ENCODE peak calls at places on chromosomes 3 and 15, in five cellular contexts. D, F, P, U and J are unnamed samples.

GRCh38 chr3:39178553-39178952 is 13.8 kb downstream of the XIRP1 start:
- DNase-seq in P (no peak), D (no peak), U (no peak), F (no peak), J (no peak)

GRCh38 chr15:62928996-62929350 is 113.6 kb upstream of the TPM1 start:
- DNase-seq in U (no peak), F (no peak), P (no peak), D (no peak), J (no peak)

GRCh38 chr3:120615863-120616599 is 19.9 kb downstream of the NDUFB4 start:
- DNase-seq in D (no peak), U (no peak), F (no peak), P (peak; percentile 13), J (no peak)

GRCh38 chr3:13133471-13133981 is 60.3 kb upstream of the IQSEC1 start:
- DNase-seq in P (no peak), F (no peak), U (peak; percentile 51), D (no peak), J (no peak)

GRCh38 chr15:95304116-95304873 is 1026.2 kb upstream of the NR2F2 start:
- DNase-seq in P (no peak), D (peak; percentile 22), U (no peak), F (no peak), J (no peak)

GRCh38 chr3:41209646-41210045 is 10.3 kb downstream of the CTNNB1 start:
- DNase-seq in P (no peak), F (no peak), D (no peak), U (no peak), J (no peak)

GRCh38 chr15:82165948-82166376 is 96.6 kb downstream of the EFL1 start:
- DNase-seq in D (no peak), P (no peak), U (no peak), F (no peak), J (no peak)

GRCh38 chr3:32215185-32215584 is 23.3 kb upstream of the CMTM8 start:
- DNase-seq in U (no peak), P (no peak), F (no peak), D (no peak), J (no peak)

GRCh38 chr3:118842147-118842863 is 192.3 kb downstream of the IGSF11 start:
- DNase-seq in P (peak; percentile 54), F (no peak), D (peak; percentile 10), U (no peak), J (no peak)

GRCh38 chr15:41561777-41562145 is 2.7 kb downstream of the TYRO3 start:
- DNase-seq in D (no peak), P (peak; percentile 67), U (no peak), F (no peak), J (no peak)

GRCh38 chr15:78947506-78947905 is 2.7 kb upstream of the CTSH start:
- DNase-seq in P (no peak), U (no peak), D (no peak), F (no peak), J (no peak)

GRCh38 chr3:150945226-150945625 is 27.3 kb downstream of the CLRN1 start:
- DNase-seq in F (no peak), D (no peak), P (no peak), U (no peak), J (no peak)

GRCh38 chr3:14351617-14352001 is 50.8 kb upstream of the SLC6A6 start:
- DNase-seq in U (no peak), P (no peak), D (no peak), F (no peak), J (no peak)

GRCh38 chr3:162718697-162719096 is 1222.1 kb downstream of the OTOL1 start:
- DNase-seq in P (no peak), D (no peak), F (no peak), U (no peak), J (no peak)

GRCh38 chr15:90203922-90204321 is 2.8 kb downstream of the SEMA4B start:
- DNase-seq in D (no peak), P (no peak), F (no peak), U (peak; percentile 65), J (no peak)

GRCh38 chr3:52816654-52817053 is 13.8 kb downstream of the ITIH4 start:
- DNase-seq in D (no peak), U (no peak), P (no peak), F (no peak), J (no peak)

GRCh38 chr15:91882858-91883586 is 29.5 kb downstream of the SLCO3A1 start:
- DNase-seq in F (no peak), U (no peak), P (no peak), D (no peak), J (no peak)

GRCh38 chr15:87528873-87529272 is 727.7 kb downstream of the NTRK3 start:
- DNase-seq in D (no peak), P (no peak), F (no peak), U (no peak), J (no peak)

DNA sequence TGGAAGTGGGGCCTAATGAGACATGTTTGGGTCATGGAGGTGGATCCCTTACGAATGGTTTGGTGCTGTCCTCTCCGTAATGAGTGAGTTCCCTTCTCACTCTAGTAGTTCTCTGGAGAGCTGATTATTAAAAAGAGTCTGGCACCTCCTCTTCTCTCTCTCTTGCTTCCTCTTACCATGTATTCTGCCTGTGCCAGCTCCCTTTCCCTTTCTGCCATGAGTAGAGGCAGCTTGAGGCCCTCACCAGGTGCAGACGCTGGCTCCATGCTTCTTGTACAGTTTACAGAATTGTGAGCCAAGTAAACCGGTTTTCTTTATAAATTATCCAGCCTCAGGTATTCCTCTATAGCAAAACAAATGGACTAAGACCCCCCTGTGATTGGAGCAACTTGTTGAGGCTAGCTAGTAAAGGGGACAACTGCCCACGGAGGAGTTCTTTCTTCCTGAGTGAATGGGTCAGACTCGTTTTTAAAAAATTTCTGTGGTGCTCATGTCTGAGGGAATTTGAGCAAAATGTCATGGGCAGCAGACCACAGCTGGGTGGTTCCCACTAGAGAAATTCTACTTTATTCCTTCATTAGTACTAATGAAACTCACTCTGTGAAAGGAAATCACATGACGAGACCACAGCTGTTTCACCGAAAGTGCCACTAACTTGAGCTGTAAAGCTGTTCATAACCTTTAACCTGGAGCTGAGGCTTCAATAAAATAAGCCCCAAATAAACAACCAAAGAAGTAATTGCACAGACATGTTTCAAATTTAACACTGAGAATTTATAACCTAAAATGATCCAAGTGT is 210.0 kb downstream of the NFKBIZ start:
- DNase-seq in D (no peak), F (no peak), P (no peak), U (no peak), J (peak; percentile 74)
- H3K4me3 ChIP-seq in D (no peak overlapping the region), F (no peak overlapping the region), P (no peak overlapping the region), U (no peak overlapping the region), J (no peak overlapping the region)

GRCh38 chr3:10988991-10989484 is 3.5 kb upstream of the SLC6A1 start:
- DNase-seq in F (no peak), P (no peak), U (peak; percentile 20), D (no peak), J (no peak)

GRCh38 chr3:10994311-10994710 is 1.8 kb downstream of the SLC6A1 start:
- DNase-seq in P (no peak), U (no peak), D (no peak), F (no peak), J (no peak)

GRCh38 chr3:10993729-10994065 is 1.1 kb downstream of the SLC6A1 start:
- DNase-seq in F (no peak), D (no peak), U (no peak), P (no peak), J (no peak)

GRCh38 chr3:10992946-10993728 is 589 bp downstream of the SLC6A1 start:
- DNase-seq in U (no peak), P (peak; percentile 53), F (no peak), D (no peak), J (no peak)

GRCh38 chr3:10992017-10992945 is at the start of gene SLC6A1:
- DNase-seq in U (no peak), P (peak; percentile 83), D (peak; percentile 32), F (no peak), J (no peak)
- TF ChIP-seq CTCF in U (no peak), P (peak; percentile 54), D (peak; percentile 33), F (no peak), J (no peak)

GRCh38 chr15:40103864-40104271 is 4.8 kb downstream of the BMF start:
- DNase-seq in F (no peak), D (no peak), U (peak; percentile 63), P (no peak), J (no peak)

GRCh38 chr15:40100947-40101905 is 7.5 kb downstream of the BMF start:
- DNase-seq in D (no peak), F (no peak), P (no peak), U (peak; percentile 35), J (no peak)

GRCh38 chr15:40104865-40105516 is 3.7 kb downstream of the BMF start:
- DNase-seq in F (peak; percentile 82), U (peak; percentile 95), P (peak; percentile 97), D (peak; percentile 92), J (no peak)

GRCh38 chr15:40104296-40104864 is 4.3 kb downstream of the BMF start:
- DNase-seq in F (no peak), P (no peak), D (no peak), U (no peak), J (no peak)

DNA sequence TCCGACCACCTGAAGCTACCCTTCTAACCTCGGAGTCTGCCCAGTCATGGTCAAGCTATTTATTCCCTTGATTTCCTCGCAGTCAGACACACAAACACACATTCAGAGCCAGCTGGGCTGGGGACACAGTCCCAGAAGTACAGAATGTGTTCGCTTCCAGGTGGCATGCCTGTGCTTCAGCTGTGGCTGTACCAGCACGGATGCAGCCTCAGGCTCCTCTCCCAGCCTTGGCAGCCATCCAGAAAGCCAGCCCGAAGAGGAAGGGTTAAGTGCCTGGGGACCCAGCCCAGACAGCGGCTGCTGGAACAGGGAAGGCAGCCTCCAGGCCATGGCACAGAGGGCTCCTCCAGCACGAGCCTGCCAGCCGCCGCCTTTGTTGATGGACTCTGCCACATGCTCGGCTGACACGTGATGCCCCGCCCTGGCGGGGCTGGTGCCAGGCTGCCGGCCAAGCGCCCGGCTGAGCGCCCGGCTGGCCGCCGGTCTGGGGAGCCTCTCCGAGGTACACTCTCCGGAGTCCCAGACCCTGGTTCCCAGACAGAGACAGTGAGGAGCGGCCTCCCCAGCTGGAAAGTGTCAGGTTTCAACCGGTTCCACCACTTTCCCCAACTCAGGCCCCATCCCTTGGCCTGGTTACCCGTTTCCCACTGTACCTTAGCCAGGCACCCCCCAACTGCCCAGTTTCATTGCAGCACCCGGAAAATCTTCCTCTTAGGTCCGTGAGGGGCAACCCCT is 5.4 kb downstream of the BMF start:
- DNase-seq in U (peak; percentile 88), D (peak; percentile 73), P (peak; percentile 96), F (peak; percentile 92), J (no peak)
- H3K4me3 ChIP-seq in U (no peak overlapping the region), D (peak overlapping the region; percentile 4), P (peak overlapping the region; percentile 59), F (no peak overlapping the region), J (no peak overlapping the region)

GRCh38 chr3:172987268-172987667 is 153.8 kb downstream of the SPATA16 start:
- DNase-seq in F (no peak), P (peak; percentile 79), U (no peak), D (no peak), J (no peak)
- TF ChIP-seq CTCF in F (no peak), P (peak; percentile 88), U (no peak), D (no peak), J (no peak)

DNA sequence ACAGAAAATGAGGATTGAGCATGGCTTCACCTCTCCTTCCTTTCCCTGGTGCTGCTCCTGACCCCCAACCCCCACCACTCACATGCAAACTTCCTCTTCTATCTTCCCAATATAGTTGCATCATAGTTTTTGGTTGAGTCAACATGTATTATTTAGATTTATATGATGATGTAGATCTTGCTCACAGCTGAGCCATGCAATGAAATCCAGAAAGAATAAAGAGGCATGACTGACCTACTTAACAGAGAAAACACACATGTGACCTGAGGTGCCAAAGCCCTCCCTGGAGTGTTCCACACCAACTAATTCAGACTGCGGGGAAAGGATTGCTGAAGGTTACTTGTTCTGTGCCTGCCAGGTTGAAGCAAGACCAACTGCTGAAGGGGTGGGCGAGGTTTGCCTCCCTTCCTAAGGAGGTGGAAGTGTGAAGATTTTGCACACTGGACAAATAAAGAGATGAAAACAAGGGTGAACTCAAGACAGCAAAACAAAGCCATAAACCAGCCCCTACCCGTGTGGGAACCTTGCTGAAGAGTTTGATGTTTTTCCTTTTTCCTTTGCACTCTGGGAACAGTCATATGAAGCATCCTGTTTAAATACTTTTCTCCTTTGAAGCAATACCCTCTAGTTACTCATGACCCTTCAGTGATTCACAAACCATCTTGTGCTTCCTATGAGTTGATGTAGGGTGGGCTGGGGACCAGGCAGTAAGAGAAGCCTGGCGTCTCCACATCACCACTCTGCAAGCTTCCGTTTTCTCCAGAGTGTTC is 155.2 kb upstream of the UBE2E1 start:
- DNase-seq in D (no peak), U (no peak), P (no peak), F (no peak), J (no peak)
- H3K4me3 ChIP-seq in D (no peak overlapping the region), U (no peak overlapping the region), P (no peak overlapping the region), F (no peak overlapping the region), J (no peak overlapping the region)